ENCODE peak calls at places on chromosomes 2 and 18, in ten cellular contexts. N, W, F, T, P, M, B, Z, Q and L are unnamed samples.

GRCh38 chr2:43011142-43011491 is 215.3 kb downstream of the ZFP36L2 start:
- DNase-seq in N (no peak), W (no peak), F (no peak), T (no peak), P (no peak), M (no peak), B (no peak), Z (no peak), Q (no peak), L (no peak)

GRCh38 chr2:224850081-224850480 is 133.9 kb upstream of the CCDC195 start:
- DNase-seq in N (no peak), W (no peak), F (no peak), T (no peak), P (no peak), M (no peak), B (no peak), Z (no peak), Q (no peak), L (no peak)

GRCh38 chr18:48792611-48793368 is 158.0 kb downstream of the SMAD7 start:
- DNase-seq in N (peak; percentile 26), W (peak; percentile 21), F (no peak), T (no peak), P (no peak), M (no peak), B (no peak), Z (no peak), Q (no peak), L (no peak)

GRCh38 chr2:135851858-135852257 is 14.9 kb upstream of the LCT start:
- DNase-seq in N (no peak), W (no peak), F (no peak), T (no peak), P (no peak), M (no peak), B (no peak), Z (no peak), Q (no peak), L (no peak)

GRCh38 chr2:128422571-128422970 is 103.9 kb upstream of the HS6ST1 start:
- DNase-seq in N (no peak), W (peak; percentile 21), F (no peak), T (no peak), P (no peak), M (no peak), B (peak; percentile 1), Z (no peak), Q (no peak), L (no peak)

GRCh38 chr18:12842459-12843380 is 41.3 kb downstream of the PTPN2 start:
- DNase-seq in N (no peak), W (no peak), F (no peak), T (no peak), P (no peak), M (no peak), B (no peak), Z (no peak), Q (no peak), L (no peak)

GRCh38 chr18:56321470-56321869 is 316.9 kb downstream of the TXNL1 start:
- DNase-seq in N (no peak), W (peak; percentile 78), F (no peak), T (no peak), P (no peak), M (no peak), B (no peak), Z (no peak), Q (no peak), L (no peak)

GRCh38 chr2:159712929-159713575 is 746 bp downstream of the MARCHF7 start:
- DNase-seq in N (no peak), W (no peak), F (no peak), T (no peak), P (no peak), M (no peak), B (no peak), Z (no peak), Q (no peak), L (no peak)

GRCh38 chr18:59718108-59719057 is 21.2 kb upstream of the CCBE1 start:
- DNase-seq in N (no peak), W (no peak), F (no peak), T (no peak), P (no peak), M (no peak), B (no peak), Z (no peak), Q (no peak), L (no peak)

GRCh38 chr2:240398711-240399267 is 36.7 kb upstream of the GPC1 start:
- DNase-seq in N (peak; percentile 52), W (peak; percentile 52), F (no peak), T (no peak), P (peak; percentile 17), M (no peak), B (no peak), Z (no peak), Q (no peak), L (no peak)

GRCh38 chr2:48114256-48114655 is 208.0 kb upstream of the FBXO11 start:
- DNase-seq in N (no peak), W (no peak), F (peak; percentile 38), T (peak; percentile 71), P (peak; percentile 34), M (peak; percentile 55), B (peak; percentile 61), Z (peak; percentile 83), Q (no peak), L (no peak)

GRCh38 chr18:79873449-79874110 is 75.8 kb downstream of the KCNG2 start:
- DNase-seq in N (no peak), W (peak; percentile 63), F (no peak), T (no peak), P (no peak), M (no peak), B (no peak), Z (no peak), Q (no peak), L (no peak)

GRCh38 chr18:70154591-70155194 is 50.8 kb downstream of the RTTN start:
- DNase-seq in N (no peak), W (no peak), F (no peak), T (no peak), P (no peak), M (no peak), B (no peak), Z (no peak), Q (no peak), L (no peak)

GRCh38 chr18:54254265-54254758 is 15.0 kb upstream of the POLI start:
- DNase-seq in N (no peak), W (no peak), F (no peak), T (no peak), P (no peak), M (no peak), B (no peak), Z (peak; percentile 27), Q (peak; percentile 45), L (no peak)

DNA sequence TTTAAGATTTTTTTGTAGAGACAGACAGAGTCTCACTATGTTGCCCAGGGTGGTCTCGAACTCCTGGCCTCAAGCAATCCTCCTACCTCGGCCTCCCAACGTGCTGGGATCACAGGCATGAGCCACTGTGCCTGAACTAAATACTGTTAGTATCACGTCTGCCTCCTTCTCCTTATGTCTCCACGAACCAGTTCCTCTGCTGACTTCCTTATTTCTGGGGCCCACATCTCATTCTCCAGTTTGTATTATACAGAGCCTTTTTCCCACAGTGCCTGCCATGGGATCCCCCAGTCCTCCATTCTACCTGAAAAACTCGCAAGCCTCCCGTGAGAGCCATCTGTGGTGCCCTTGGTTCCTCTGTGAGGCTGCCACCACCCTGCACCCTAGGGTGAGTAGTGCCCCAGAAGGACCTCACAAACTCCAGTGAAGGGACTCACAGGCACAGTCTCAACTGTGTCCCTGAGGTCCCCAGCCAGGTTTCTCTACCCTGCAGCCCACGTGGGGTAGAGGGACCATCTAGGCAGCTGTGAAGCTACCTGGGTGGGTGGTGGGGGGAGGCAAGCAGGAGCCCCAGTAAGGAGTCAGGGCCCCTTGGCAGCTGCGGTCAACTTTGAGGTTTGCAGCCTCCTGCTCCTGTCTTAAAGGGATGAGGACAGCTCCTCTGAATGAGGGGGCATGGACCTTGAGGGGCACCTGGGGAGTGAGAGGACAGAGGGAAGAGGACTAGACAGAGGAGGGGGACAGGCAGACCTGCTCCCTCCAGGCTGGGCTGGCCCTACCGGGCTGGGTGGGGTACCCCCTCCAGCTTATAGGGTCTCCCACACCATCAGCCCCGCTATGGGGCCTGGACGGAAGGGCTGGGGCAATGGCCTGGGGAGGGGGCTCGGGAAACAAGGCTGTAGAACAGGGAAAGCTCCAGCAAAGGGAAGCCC is 1.1 kb downstream of the PSTPIP2 start:
- DNase-seq in N (peak; percentile 66), W (peak; percentile 82), F (no peak), T (no peak), P (no peak), M (peak; percentile 85), B (no peak), Z (no peak), Q (no peak), L (no peak)
- H3K4me3 ChIP-seq in N (peak overlapping the region; percentile 86), W (peak overlapping the region; percentile 67), F (peak overlapping the region; percentile 44), T (peak overlapping the region; percentile 71), P (peak overlapping the region; percentile 93), M (peak overlapping the region; percentile 85), B (peak overlapping the region; percentile 75), Z (peak overlapping the region; percentile 74), Q (peak overlapping the region; percentile 73), L (peak overlapping the region; percentile 86)

GRCh38 chr2:7508220-7508943 is 591.2 kb downstream of the RNF144A start:
- DNase-seq in N (no peak), W (no peak), F (no peak), T (no peak), P (no peak), M (no peak), B (no peak), Z (no peak), Q (peak; percentile 8), L (no peak)
- TF ChIP-seq POLR2AphosphoS5 in N (no peak), W (no peak), F (no peak), T (no peak), P (no peak), M (no peak), B (no peak), Z (no peak), Q (no peak), L (no peak)

DNA sequence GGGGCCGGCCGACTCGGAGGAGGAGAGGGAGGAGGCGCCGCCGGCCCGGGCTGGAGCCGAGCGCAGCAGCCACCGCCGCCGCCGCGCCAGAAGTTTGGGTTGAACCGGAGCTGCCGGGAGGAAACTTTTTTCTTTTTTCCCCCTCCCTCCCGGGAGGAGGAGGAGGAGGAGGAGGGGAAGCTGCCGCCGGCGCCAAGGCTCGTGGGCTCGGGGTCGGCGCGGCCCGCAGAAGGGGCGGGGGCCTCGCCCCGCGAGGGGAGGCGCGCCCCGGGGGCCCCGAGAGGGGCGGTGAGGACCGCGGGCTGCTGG is 266 bp downstream of the CRIM1 start:
- DNase-seq in N (no peak), W (no peak), F (no peak), T (peak; percentile 11), P (no peak), M (no peak), B (no peak), Z (no peak), Q (no peak), L (no peak)
- H3K4me3 ChIP-seq in N (peak overlapping the region; percentile 91), W (peak overlapping the region; percentile 73), F (peak overlapping the region; percentile 96), T (no peak overlapping the region), P (peak overlapping the region; percentile 87), M (peak overlapping the region; percentile 38), B (peak overlapping the region; percentile 91), Z (peak overlapping the region; percentile 72), Q (peak overlapping the region; percentile 83), L (peak overlapping the region; percentile 93)

DNA sequence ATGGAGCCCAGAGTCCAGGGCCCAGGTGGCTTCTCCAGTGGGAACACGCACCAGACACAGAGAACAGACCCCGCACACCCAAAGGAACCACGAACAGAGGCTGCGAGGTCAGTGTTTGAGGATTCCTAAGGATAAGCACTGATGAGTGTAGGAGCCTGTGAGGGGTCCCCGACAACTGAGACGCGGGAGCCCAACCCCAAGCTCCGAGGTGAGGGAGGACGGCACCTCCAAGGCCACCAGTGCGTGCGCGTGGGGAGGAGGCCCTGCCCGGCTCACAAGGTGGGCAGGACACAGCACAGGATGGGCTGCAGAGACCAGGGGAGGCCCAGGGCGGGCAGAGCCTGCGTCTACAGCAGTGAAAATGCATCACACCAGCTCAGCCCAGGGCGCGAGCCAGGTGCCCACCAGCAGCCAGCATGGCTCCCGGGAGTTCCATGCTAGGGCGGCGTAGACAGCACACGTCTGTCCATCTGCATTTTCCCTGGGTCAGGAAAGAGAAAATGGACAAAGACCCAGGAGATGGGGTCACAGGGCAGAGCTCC is 189.1 kb downstream of the EIPR1 start:
- DNase-seq in N (no peak), W (peak; percentile 65), F (no peak), T (no peak), P (no peak), M (no peak), B (no peak), Z (no peak), Q (no peak), L (no peak)
- TF ChIP-seq POLR2AphosphoS5 in N (no peak), W (no peak), F (no peak), T (no peak), P (no peak), M (no peak), B (no peak), Z (no peak), Q (no peak), L (no peak)